ENCODE peak calls at places on chromosomes 1 and 21, in four cellular contexts. G is neuronal stem cell, D is IMR-90, R is mesenchymal stem cell. X is an unnamed sample. For H3K4me1, the result is how much of the 10 kb centered on the place peaks cover.

GRCh38 chr1:9228589-9228988 is 6.0 kb upstream of the H6PD start:
- DNase-seq in G (no peak), D (peak), R (no peak), X (no peak)

GRCh38 chr1:188904201-188904600 is 1573.5 kb downstream of the BRINP3 start:
- DNase-seq in G (peak), D (peak), R (peak), X (peak)

GRCh38 chr1:85182700-85183099 is 18.1 kb downstream of the SYDE2 start:
- DNase-seq in G (no peak), D (no peak), R (no peak), X (no peak)

GRCh38 chr1:173478099-173478555 is 992 bp downstream of the PRDX6 start:
- DNase-seq in G (no peak), D (peak), R (peak), X (peak)

GRCh38 chr1:8358897-8359616 is 41.1 kb downstream of the SLC45A1 start:
- DNase-seq in G (no peak), D (no peak), R (no peak), X (no peak)

GRCh38 chr1:153730468-153730988 is 2.7 kb downstream of the INTS3 start:
- DNase-seq in G (no peak), D (no peak), R (no peak), X (no peak)

GRCh38 chr1:164382384-164382783 is 176.6 kb upstream of the PBX1 start:
- DNase-seq in G (no peak), D (no peak), R (no peak), X (peak)

GRCh38 chr1:1106510-1107221 is 9.2 kb downstream of the C1orf159 start:
- DNase-seq in G (no peak), D (no peak), R (no peak), X (no peak)

GRCh38 chr1:169325117-169325516 is 42.5 kb downstream of the NME7 start:
- DNase-seq in G (no peak), D (no peak), R (no peak), X (peak)

GRCh38 chr1:188941986-188942385 is 1535.7 kb downstream of the BRINP3 start:
- DNase-seq in G (peak), D (no peak), R (no peak), X (peak)

GRCh38 chr1:186325239-186325638 is 49.8 kb downstream of the TPR start:
- DNase-seq in G (no peak), D (peak), R (peak), X (peak)

GRCh38 chr21:29174607-29175013 is 44.2 kb downstream of the MAP3K7CL start:
- DNase-seq in G (no peak), D (peak), R (no peak), X (no peak)

GRCh38 chr1:227185291-227185690 is 133.0 kb downstream of the CDC42BPA start:
- DNase-seq in G (no peak), D (no peak), R (no peak), X (no peak)

GRCh38 chr1:205205055-205205454 is 6.4 kb downstream of the DSTYK start:
- DNase-seq in G (no peak), D (no peak), R (peak), X (no peak)

GRCh38 chr1:58922302-58923089 is 138.6 kb upstream of the JUN start:
- DNase-seq in G (no peak), D (peak), R (peak), X (no peak)

GRCh38 chr21:14686466-14687276 is 140.6 kb upstream of the SAMSN1 start:
- DNase-seq in G (no peak), D (no peak), R (no peak), X (no peak)

GRCh38 chr21:43991447-43991991 is 20.6 kb upstream of the TRAPPC10 start:
- DNase-seq in G (no peak), D (no peak), R (no peak), X (no peak)

GRCh38 chr1:41713557-41714327 is 205.0 kb downstream of the HIVEP3 start:
- DNase-seq in G (no peak), D (peak), R (peak), X (peak)

GRCh38 chr1:21594935-21595897 is 73.9 kb downstream of the RAP1GAP start:
- DNase-seq in G (peak), D (peak), R (peak), X (peak)

GRCh38 chr1:227765261-227766014 is 30.2 kb downstream of the SNAP47 start:
- DNase-seq in G (no peak), D (no peak), R (no peak), X (no peak)

GRCh38 chr1:107181253-107181977 is 40.6 kb downstream of the NTNG1 start:
- DNase-seq in G (no peak), D (no peak), R (no peak), X (peak)
- H3K4me1 ChIP-seq in G (under half), D (under half), R (under half), X (under half)

GRCh38 chr21:17775431-17776126 is 43.6 kb downstream of the C21orf91 start:
- DNase-seq in G (no peak), D (no peak), R (no peak), X (no peak)
- H3K4ac ChIP-seq in G (no peak), D (no peak), R (no peak), X (no peak)

DNA sequence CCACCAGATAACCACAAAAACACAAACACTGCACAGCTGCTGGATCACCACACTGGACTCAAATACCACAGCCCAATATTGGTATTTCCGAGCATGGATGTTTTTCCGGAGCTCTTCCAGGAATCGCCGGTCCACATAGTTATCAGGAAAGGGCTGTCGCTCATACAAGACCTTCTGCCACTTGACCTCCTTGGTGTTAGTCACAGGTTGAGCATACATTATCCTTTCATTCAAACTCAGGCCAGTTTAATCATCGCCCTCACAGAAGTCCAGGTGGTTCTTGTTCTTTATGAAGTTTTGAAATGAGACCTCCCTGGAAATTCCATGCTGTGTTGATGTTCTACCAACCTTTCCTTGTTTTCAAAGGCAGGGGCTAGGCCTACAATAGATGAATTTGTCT is 1.5 kb downstream of the PIGC start:
- DNase-seq in G (no peak), D (no peak), R (no peak), X (no peak)
- H3K4me3 ChIP-seq in G (no peak), D (no peak), R (no peak), X (no peak)

GRCh38 chr1:119962296-119962968 is 66.1 kb upstream of the ADAM30 start:
- DNase-seq in G (no peak), D (no peak), R (no peak), X (no peak)
- H3K4me1 ChIP-seq in G (under half), D (under half), R (under half), X (under half)

DNA sequence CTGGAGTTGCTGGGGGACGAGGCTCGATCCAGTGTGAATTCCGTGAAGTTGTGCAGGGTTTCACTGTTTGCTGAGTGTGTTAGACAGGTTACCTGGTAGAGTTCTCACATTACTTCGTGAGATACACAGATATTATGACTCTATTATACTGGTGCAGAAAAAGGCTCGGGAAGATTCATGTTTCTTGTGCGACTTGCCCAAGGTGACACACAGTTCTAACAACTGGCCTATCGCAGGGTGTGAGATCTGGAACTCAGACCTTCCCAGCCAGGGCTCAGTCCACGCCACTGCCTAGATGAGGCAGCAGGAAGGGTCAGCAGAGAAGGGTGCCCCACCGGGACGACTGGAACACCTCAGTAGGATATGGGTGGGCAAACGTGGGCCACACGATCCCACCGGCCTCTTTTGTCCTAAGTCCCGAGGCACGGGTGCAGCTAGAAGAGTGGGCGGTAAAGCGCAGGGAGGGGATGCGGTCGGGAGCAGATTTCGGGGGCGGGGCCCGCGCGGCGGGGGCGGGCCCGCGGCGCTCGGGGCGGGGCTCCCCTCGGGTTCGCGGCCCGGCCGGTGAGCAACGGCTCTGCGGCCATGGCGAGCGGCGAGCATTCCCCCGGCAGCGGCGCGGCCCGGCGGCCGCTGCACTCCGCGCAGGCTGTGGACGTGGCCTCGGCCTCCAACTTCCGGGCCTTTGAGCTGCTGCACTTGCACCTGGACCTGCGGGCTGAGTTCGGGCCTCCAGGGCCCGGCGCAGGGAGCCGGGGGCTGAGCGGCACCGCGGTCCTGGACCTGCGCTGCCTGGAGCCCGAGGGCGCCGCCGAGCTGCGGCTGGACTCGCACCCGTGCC is at the start of gene RNPEP:
- DNase-seq in G (peak), D (peak), R (peak), X (peak)
- H3K4ac ChIP-seq in G (no peak), D (peak), R (peak), X (peak)